ENCODE peak calls at places on chromosomes 5 and 9, in eight cellular contexts. Z, H, I, J, E, A, Y and V are unnamed samples.

GRCh38 chr9:74083681-74084433 is 413.3 kb upstream of the RORB start:
- DNase-seq in Z (no peak), H (no peak), I (no peak), J (no peak), E (no peak), A (no peak), Y (no peak), V (no peak)

GRCh38 chr5:42767491-42768105 is 11.0 kb downstream of the CCDC152 start:
- DNase-seq in Z (no peak), H (peak; percentile 55), I (no peak), J (no peak), E (no peak), A (no peak), Y (peak; percentile 43), V (no peak)

GRCh38 chr5:67182406-67182805 is 14.2 kb downstream of the CD180 start:
- DNase-seq in Z (no peak), H (no peak), I (no peak), J (peak; percentile 87), E (peak; percentile 76), A (no peak), Y (peak; percentile 49), V (no peak)

GRCh38 chr5:132495672-132496630 is 5.4 kb upstream of the IRF1 start:
- DNase-seq in Z (peak; percentile 31), H (peak; percentile 51), I (peak; percentile 68), J (peak; percentile 94), E (peak; percentile 96), A (peak; percentile 89), Y (peak; percentile 86), V (peak; percentile 96)

GRCh38 chr5:133758641-133759040 is 146.3 kb upstream of the FSTL4 start:
- DNase-seq in Z (no peak), H (no peak), I (no peak), J (no peak), E (no peak), A (no peak), Y (no peak), V (no peak)

GRCh38 chr5:169173372-169173771 is 127.6 kb downstream of the SLIT3 start:
- DNase-seq in Z (no peak), H (no peak), I (no peak), J (no peak), E (no peak), A (no peak), Y (peak; percentile 82), V (no peak)

GRCh38 chr5:149886060-149886459 is 58.5 kb downstream of the PDE6A start:
- DNase-seq in Z (no peak), H (no peak), I (no peak), J (no peak), E (no peak), A (no peak), Y (peak; percentile 5), V (no peak)

GRCh38 chr5:55159763-55160492 is at the start of gene GPX8:
- DNase-seq in Z (peak; percentile 41), H (peak; percentile 36), I (no peak), J (peak; percentile 75), E (no peak), A (no peak), Y (peak; percentile 88), V (peak; percentile 36)

GRCh38 chr5:142501890-142502289 is 177.1 kb upstream of the SPRY4 start:
- DNase-seq in Z (no peak), H (no peak), I (no peak), J (no peak), E (no peak), A (no peak), Y (no peak), V (no peak)

GRCh38 chr5:149995385-149996085 is 4.9 kb downstream of the TIGD6 start:
- DNase-seq in Z (peak; percentile 5), H (peak; percentile 54), I (no peak), J (no peak), E (no peak), A (no peak), Y (no peak), V (no peak)

GRCh38 chr9:136044971-136045594 is 50.0 kb downstream of the NACC2 start:
- DNase-seq in Z (no peak), H (no peak), I (no peak), J (no peak), E (peak; percentile 69), A (no peak), Y (no peak), V (no peak)

GRCh38 chr9:70589571-70590263 is 175.3 kb upstream of the KLF9 start:
- DNase-seq in Z (no peak), H (no peak), I (no peak), J (no peak), E (no peak), A (no peak), Y (peak; percentile 91), V (no peak)

GRCh38 chr9:121736964-121737462 is 85.6 kb downstream of the DAB2IP start:
- DNase-seq in Z (no peak), H (no peak), I (no peak), J (peak; percentile 41), E (no peak), A (no peak), Y (no peak), V (no peak)

GRCh38 chr5:41418220-41419031 is 92.0 kb downstream of the PLCXD3 start:
- DNase-seq in Z (no peak), H (no peak), I (no peak), J (no peak), E (no peak), A (no peak), Y (peak; percentile 47), V (no peak)

GRCh38 chr9:135379540-135380267 is 99.9 kb upstream of the PPP1R26 start:
- DNase-seq in Z (no peak), H (no peak), I (no peak), J (no peak), E (peak; percentile 45), A (no peak), Y (no peak), V (no peak)

GRCh38 chr9:134185536-134186011 is 21.2 kb upstream of the RNU6ATAC start:
- DNase-seq in Z (no peak), H (no peak), I (peak; percentile 5), J (no peak), E (no peak), A (no peak), Y (peak; percentile 17), V (no peak)

GRCh38 chr9:92108122-92108521 is 7.1 kb downstream of the SPTLC1 start:
- DNase-seq in Z (no peak), H (no peak), I (no peak), J (no peak), E (no peak), A (no peak), Y (no peak), V (no peak)

GRCh38 chr5:100110497-100110896 is 424.7 kb upstream of the FAM174A start:
- DNase-seq in Z (no peak), H (no peak), I (no peak), J (no peak), E (no peak), A (no peak), Y (no peak), V (no peak)

GRCh38 chr9:17556935-17557334 is 21.9 kb upstream of the SH3GL2 start:
- DNase-seq in Z (no peak), H (no peak), I (no peak), J (no peak), E (no peak), A (no peak), Y (no peak), V (no peak)

GRCh38 chr5:160508780-160509361 is 87.2 kb downstream of the PTTG1 start:
- DNase-seq in Z (peak; percentile 67), H (peak; percentile 90), I (peak; percentile 43), J (peak; percentile 75), E (no peak), A (peak; percentile 78), Y (peak; percentile 82), V (peak; percentile 71)

GRCh38 chr9:87278971-87279731 is 218.5 kb upstream of the DAPK1 start:
- DNase-seq in Z (no peak), H (no peak), I (no peak), J (no peak), E (no peak), A (no peak), Y (peak; percentile 77), V (no peak)

GRCh38 chr5:95178046-95178651 is 106.7 kb downstream of the MCTP1 start:
- DNase-seq in Z (peak; percentile 25), H (no peak), I (no peak), J (peak; percentile 89), E (no peak), A (no peak), Y (no peak), V (no peak)

GRCh38 chr9:131748411-131748955 is 8.6 kb upstream of the RAPGEF1 start:
- DNase-seq in Z (no peak), H (no peak), I (no peak), J (no peak), E (no peak), A (no peak), Y (no peak), V (no peak)

GRCh38 chr5:92886751-92887150 is 694.3 kb downstream of the NR2F1-AS1 start:
- DNase-seq in Z (no peak), H (no peak), I (no peak), J (no peak), E (no peak), A (no peak), Y (no peak), V (no peak)

GRCh38 chr9:18890372-18890771 is 142.6 kb downstream of the SAXO1 start:
- DNase-seq in Z (no peak), H (no peak), I (no peak), J (no peak), E (no peak), A (no peak), Y (peak; percentile 53), V (no peak)

GRCh38 chr5:148033138-148033537 is 30.6 kb upstream of the SPINK5 start:
- DNase-seq in Z (no peak), H (no peak), I (no peak), J (no peak), E (no peak), A (no peak), Y (no peak), V (no peak)

GRCh38 chr9:87199819-87200218 is 252.5 kb upstream of the GAS1 start:
- DNase-seq in Z (no peak), H (no peak), I (no peak), J (no peak), E (no peak), A (no peak), Y (no peak), V (no peak)

GRCh38 chr9:19026375-19026774 is 6.6 kb downstream of the SAXO1 start:
- DNase-seq in Z (no peak), H (no peak), I (no peak), J (no peak), E (no peak), A (no peak), Y (no peak), V (no peak)

GRCh38 chr5:11733840-11734192 is 170.4 kb downstream of the CTNND2 start:
- DNase-seq in Z (no peak), H (no peak), I (no peak), J (no peak), E (no peak), A (no peak), Y (no peak), V (no peak)

GRCh38 chr5:154606675-154607321 is 128.8 kb upstream of the HAND1 start:
- DNase-seq in Z (no peak), H (no peak), I (no peak), J (no peak), E (no peak), A (no peak), Y (no peak), V (no peak)

GRCh38 chr5:59745422-59745863 is 148.1 kb downstream of the PDE4D start:
- DNase-seq in Z (no peak), H (no peak), I (no peak), J (no peak), E (no peak), A (no peak), Y (peak; percentile 80), V (no peak)

GRCh38 chr5:72412283-72413055 is 92.3 kb downstream of the PTCD2 start:
- DNase-seq in Z (no peak), H (no peak), I (no peak), J (no peak), E (no peak), A (no peak), Y (peak; percentile 89), V (no peak)

GRCh38 chr5:74013222-74013621 is 387.2 kb downstream of the ARHGEF28 start:
- DNase-seq in Z (no peak), H (no peak), I (no peak), J (no peak), E (no peak), A (no peak), Y (no peak), V (no peak)

GRCh38 chr9:134262035-134262434 is 64.2 kb upstream of the RXRA start:
- DNase-seq in Z (no peak), H (no peak), I (no peak), J (no peak), E (peak; percentile 43), A (no peak), Y (no peak), V (no peak)